ENCODE peak calls at places on chromosomes 3 and 15, in nine cellular contexts. D is uterus, W is prostate gland, V is A549, M is GM12878, O is body of pancreas, G is upper lobe of left lung, X is suprapubic skin, E is tibial nerve. T is an unnamed sample.

GRCh38 chr3:142614059-142614626 is 17.9 kb downstream of the PLS1 start:
- DNase-seq in D (no peak), W (no peak), V (no peak), M (no peak), O (no peak), G (no peak), X (no peak), E (no peak), T (no peak)

GRCh38 chr15:35925634-35926380 is 379.8 kb upstream of the DPH6 start:
- DNase-seq in D (no peak), W (no peak), V (no peak), M (no peak), O (no peak), G (no peak), X (no peak), E (no peak), T (no peak)

GRCh38 chr3:183094711-183095110 is 4.6 kb downstream of the MCCC1 start:
- DNase-seq in D (no peak), W (peak; percentile 47), V (no peak), M (no peak), O (peak; percentile 69), G (no peak), X (no peak), E (no peak), T (no peak)

GRCh38 chr15:75680007-75680789 is 32.5 kb downstream of the CSPG4 start:
- DNase-seq in D (no peak), W (no peak), V (no peak), M (no peak), O (no peak), G (no peak), X (no peak), E (no peak), T (no peak)

GRCh38 chr3:40265181-40265580 is 44.3 kb upstream of the EIF1B start:
- DNase-seq in D (no peak), W (no peak), V (no peak), M (no peak), O (no peak), G (no peak), X (no peak), E (no peak), T (no peak)

GRCh38 chr3:72189344-72189743 is 404.4 kb upstream of the PROK2 start:
- DNase-seq in D (no peak), W (no peak), V (no peak), M (no peak), O (no peak), G (no peak), X (no peak), E (no peak), T (no peak)

GRCh38 chr3:153052096-153052460 is 109.9 kb upstream of the RAP2B start:
- DNase-seq in D (peak; percentile 38), W (peak; percentile 5), V (peak; percentile 83), M (no peak), O (no peak), G (no peak), X (no peak), E (no peak), T (no peak)

GRCh38 chr3:187919535-187919934 is 174.3 kb upstream of the BCL6 start:
- DNase-seq in D (no peak), W (no peak), V (no peak), M (peak; percentile 24), O (no peak), G (no peak), X (no peak), E (no peak), T (no peak)

GRCh38 chr3:100361897-100362296 is 27.3 kb downstream of the NIT2 start:
- DNase-seq in D (no peak), W (no peak), V (no peak), M (no peak), O (no peak), G (no peak), X (no peak), E (no peak), T (no peak)

GRCh38 chr15:74543583-74543982 is 2.6 kb downstream of the ARID3B start:
- DNase-seq in D (no peak), W (no peak), V (no peak), M (no peak), O (no peak), G (no peak), X (no peak), E (no peak), T (no peak)

GRCh38 chr3:133856316-133856715 is 39.4 kb downstream of the RAB6B start:
- DNase-seq in D (no peak), W (no peak), V (no peak), M (no peak), O (no peak), G (no peak), X (no peak), E (no peak), T (no peak)

GRCh38 chr15:83653639-83654378 is at the start of gene ADAMTSL3:
- DNase-seq in D (peak; percentile 79), W (peak; percentile 76), V (peak; percentile 49), M (no peak), O (peak; percentile 88), G (peak; percentile 96), X (no peak), E (no peak), T (peak; percentile 85)

GRCh38 chr3:48187579-48188265 is 495 bp downstream of the CDC25A start:
- DNase-seq in D (peak; percentile 23), W (peak; percentile 10), V (no peak), M (no peak), O (peak; percentile 78), G (peak; percentile 92), X (no peak), E (no peak), T (peak; percentile 81)

GRCh38 chr3:122151480-122151879 is 32.0 kb upstream of the CASR start:
- DNase-seq in D (no peak), W (no peak), V (no peak), M (no peak), O (no peak), G (no peak), X (no peak), E (no peak), T (no peak)

GRCh38 chr3:25789596-25790556 is at the start of gene OXSM:
- DNase-seq in D (peak; percentile 82), W (peak; percentile 83), V (peak; percentile 94), M (peak; percentile 93), O (peak; percentile 95), G (peak; percentile 96), X (peak; percentile 94), E (peak; percentile 57), T (peak; percentile 92)
- TF ChIP-seq POLR2A in D (peak; percentile 59), W (peak; percentile 72), V (peak; percentile 94), M (peak; percentile 91), O (peak; percentile 93), G (peak; percentile 79), X (no peak), E (peak; percentile 69), T (no peak)

GRCh38 chr3:159825216-159825854 is 163.3 kb upstream of the IL12A start:
- DNase-seq in D (no peak), W (no peak), V (peak; percentile 43), M (no peak), O (no peak), G (no peak), X (no peak), E (no peak), T (no peak)
- H3K27ac ChIP-seq in D (no peak overlapping the region), W (no peak overlapping the region), V (peak overlapping the region; percentile 65), M (no peak overlapping the region), O (no peak overlapping the region), G (no peak overlapping the region), X (no peak overlapping the region), E (no peak overlapping the region), T (no peak overlapping the region)

GRCh38 chr15:60006203-60006782 is 2.2 kb downstream of the FOXB1 start:
- DNase-seq in D (no peak), W (no peak), V (no peak), M (no peak), O (peak; percentile 17), G (peak; percentile 82), X (no peak), E (no peak), T (no peak)

GRCh38 chr15:60004846-60005351 is 788 bp downstream of the FOXB1 start:
- DNase-seq in D (no peak), W (no peak), V (peak; percentile 48), M (no peak), O (no peak), G (peak; percentile 85), X (no peak), E (no peak), T (no peak)

GRCh38 chr15:60005352-60006202 is 1.5 kb downstream of the FOXB1 start:
- DNase-seq in D (no peak), W (no peak), V (no peak), M (no peak), O (no peak), G (peak; percentile 83), X (no peak), E (no peak), T (no peak)

GRCh38 chr15:60009124-60009523 is 5.0 kb downstream of the FOXB1 start:
- DNase-seq in D (no peak), W (no peak), V (no peak), M (no peak), O (no peak), G (no peak), X (no peak), E (no peak), T (no peak)

DNA sequence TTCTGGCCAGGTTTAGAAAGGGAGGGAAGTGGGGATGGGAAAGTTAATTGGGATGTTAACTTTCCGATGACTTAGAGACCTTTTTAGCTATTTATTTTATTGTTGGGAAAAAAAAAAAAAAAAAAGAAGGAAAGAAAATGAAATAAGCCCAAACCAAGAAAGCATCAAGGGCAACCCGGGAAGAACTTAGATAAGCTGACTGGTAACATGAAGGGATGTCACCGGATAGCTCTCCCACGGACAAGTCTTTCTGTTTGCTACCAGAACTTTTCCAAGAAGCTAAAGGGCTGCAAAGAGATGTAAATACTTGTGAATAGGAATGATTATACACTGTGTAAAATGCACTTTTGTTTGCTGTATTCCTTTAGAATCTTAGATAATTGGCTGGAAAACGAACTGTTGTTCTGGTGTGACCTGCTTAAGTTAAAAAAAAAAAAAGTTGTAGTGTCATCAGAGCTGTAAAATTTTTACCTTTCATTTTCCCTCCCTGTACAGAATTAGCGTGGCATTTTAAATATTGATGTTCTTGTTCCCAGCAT is 2.8 kb downstream of the FOXB1 start:
- DNase-seq in D (no peak), W (no peak), V (no peak), M (no peak), O (no peak), G (no peak), X (no peak), E (no peak), T (no peak)
- H3K4me3 ChIP-seq in D (no peak overlapping the region), W (peak overlapping the region; percentile 17), V (peak overlapping the region; percentile 47), M (peak overlapping the region; percentile 82), O (no peak overlapping the region), G (peak overlapping the region; percentile 56), X (peak overlapping the region; percentile 54), E (peak overlapping the region; percentile 37), T (peak overlapping the region; percentile 62)

DNA sequence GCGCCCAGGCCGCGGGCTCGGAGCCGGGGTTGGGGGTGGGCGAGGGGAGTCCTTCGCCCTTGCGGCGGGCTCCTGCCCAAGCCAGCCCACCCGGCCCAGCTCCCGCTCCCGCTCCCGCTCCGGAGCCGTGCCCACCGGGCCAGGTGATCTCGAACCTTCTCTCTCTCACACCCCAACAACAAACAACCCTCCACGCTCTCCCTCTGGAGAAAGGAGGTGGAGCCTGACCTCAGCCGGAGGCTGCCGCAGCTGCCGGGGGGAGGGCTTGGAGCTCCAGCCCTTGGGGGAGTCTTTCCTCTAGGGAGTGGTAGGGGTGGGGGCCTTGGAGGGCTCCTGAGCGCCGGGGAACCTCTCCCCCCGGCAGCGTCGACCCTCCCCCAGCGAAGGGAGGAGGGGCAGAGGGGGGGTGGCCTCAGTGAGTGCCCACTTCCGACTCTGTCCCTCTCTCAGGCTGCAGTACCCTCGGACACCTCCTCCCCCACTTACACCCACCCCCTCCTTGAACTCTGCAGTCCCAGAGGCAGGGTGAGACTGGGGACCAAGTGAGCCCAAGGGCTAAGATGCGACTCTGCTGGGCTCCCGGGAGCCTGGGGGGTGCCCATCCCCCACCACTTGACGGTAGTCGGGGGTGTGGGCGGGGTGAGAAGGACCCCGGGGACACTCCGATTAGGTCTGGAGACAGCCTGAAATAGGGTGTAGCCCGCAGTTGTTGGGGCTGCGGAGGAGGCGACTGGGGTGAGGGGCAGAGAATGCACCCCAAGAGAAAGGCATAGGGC is 4.4 kb upstream of the BAHD1 start:
- DNase-seq in D (peak; percentile 35), W (no peak), V (no peak), M (no peak), O (peak; percentile 54), G (peak; percentile 81), X (no peak), E (no peak), T (no peak)
- TF ChIP-seq POLR2A in D (no peak), W (no peak), V (no peak), M (no peak), O (no peak), G (no peak), X (no peak), E (no peak), T (no peak)